ENCODE peak calls at places on chromosomes 11 and 22, in five cellular contexts. One of them, this sample, is unnamed.

GRCh38 chr11:76600124-76600655 is 70.4 kb downstream of the LRRC32 start:
- DNase-seq in heart right ventricle: peak
- DNase-seq in activated T-cell treated with anti-CD3 and anti-CD28 coated beads, Interleukin-2, amount 50 U/mL, for 24 hours: no peak
- DNase-seq in left lobe of liver: peak
- DNase-seq in GM13976: no peak
- DNase-seq in this sample: no peak

GRCh38 chr22:23581252-23581634 is 1.2 kb upstream of the IGLL1 start:
- DNase-seq in heart right ventricle: no peak
- DNase-seq in activated T-cell treated with anti-CD3 and anti-CD28 coated beads, Interleukin-2, amount 50 U/mL, for 24 hours: no peak
- DNase-seq in left lobe of liver: no peak
- DNase-seq in GM13976: no peak
- DNase-seq in this sample: no peak

GRCh38 chr11:70205049-70205725 is 2.1 kb downstream of the FADD start:
- DNase-seq in heart right ventricle: no peak
- DNase-seq in activated T-cell treated with anti-CD3 and anti-CD28 coated beads, Interleukin-2, amount 50 U/mL, for 24 hours: no peak
- DNase-seq in left lobe of liver: no peak
- DNase-seq in GM13976: no peak
- DNase-seq in this sample: no peak

GRCh38 chr11:67276821-67277230 is 10.6 kb downstream of the GRK2 start:
- DNase-seq in heart right ventricle: no peak
- DNase-seq in activated T-cell treated with anti-CD3 and anti-CD28 coated beads, Interleukin-2, amount 50 U/mL, for 24 hours: peak
- DNase-seq in left lobe of liver: no peak
- DNase-seq in GM13976: peak
- DNase-seq in this sample: peak

GRCh38 chr22:50622723-50623327 is 5.1 kb downstream of the ARSA start:
- DNase-seq in heart right ventricle: no peak
- DNase-seq in activated T-cell treated with anti-CD3 and anti-CD28 coated beads, Interleukin-2, amount 50 U/mL, for 24 hours: no peak
- DNase-seq in left lobe of liver: peak
- DNase-seq in GM13976: no peak
- DNase-seq in this sample: peak

GRCh38 chr11:73663604-73664495 is 17.5 kb downstream of the PLEKHB1 start:
- DNase-seq in heart right ventricle: no peak
- DNase-seq in activated T-cell treated with anti-CD3 and anti-CD28 coated beads, Interleukin-2, amount 50 U/mL, for 24 hours: no peak
- DNase-seq in left lobe of liver: no peak
- DNase-seq in GM13976: no peak
- DNase-seq in this sample: no peak

GRCh38 chr22:32119568-32120235 is 39.4 kb downstream of the C22orf42 start:
- DNase-seq in heart right ventricle: no peak
- DNase-seq in activated T-cell treated with anti-CD3 and anti-CD28 coated beads, Interleukin-2, amount 50 U/mL, for 24 hours: no peak
- DNase-seq in left lobe of liver: no peak
- DNase-seq in GM13976: peak
- DNase-seq in this sample: no peak

GRCh38 chr11:102410382-102410784 is 42.2 kb downstream of the TMEM123 start:
- DNase-seq in heart right ventricle: no peak
- DNase-seq in activated T-cell treated with anti-CD3 and anti-CD28 coated beads, Interleukin-2, amount 50 U/mL, for 24 hours: no peak
- DNase-seq in left lobe of liver: no peak
- DNase-seq in GM13976: no peak
- DNase-seq in this sample: no peak